ENCODE peak calls at places on chromosomes 6 and 20, in four cellular contexts. One of them, this sample, is unnamed.

GRCh38 chr20:8627386-8628030 is 441.4 kb upstream of the PLCB4 start:
- DNase-seq in tibial nerve: no peak
- DNase-seq in MCF 10A: no peak
- DNase-seq in left lung: no peak
- DNase-seq in this sample: no peak

GRCh38 chr6:170358496-170358895 is 51.9 kb downstream of the FAM120B start:
- DNase-seq in tibial nerve: no peak
- DNase-seq in MCF 10A: no peak
- DNase-seq in left lung: no peak
- DNase-seq in this sample: no peak

GRCh38 chr6:4936681-4937041 is 67.2 kb downstream of the RPP40 start:
- DNase-seq in tibial nerve: peak; percentile 13
- DNase-seq in MCF 10A: peak; percentile 34
- DNase-seq in left lung: no peak
- DNase-seq in this sample: no peak

GRCh38 chr6:108222504-108222903 is 38.3 kb downstream of the SNX3 start:
- DNase-seq in tibial nerve: no peak
- DNase-seq in MCF 10A: no peak
- DNase-seq in left lung: no peak
- DNase-seq in this sample: no peak

GRCh38 chr20:39954585-39954984 is 734.5 kb downstream of the MAFB start:
- DNase-seq in tibial nerve: no peak
- DNase-seq in MCF 10A: no peak
- DNase-seq in left lung: no peak
- DNase-seq in this sample: no peak

GRCh38 chr20:1875762-1876161 is 19.4 kb upstream of the SIRPA start:
- DNase-seq in tibial nerve: no peak
- DNase-seq in MCF 10A: no peak
- DNase-seq in left lung: no peak
- DNase-seq in this sample: no peak

GRCh38 chr6:128242765-128243403 is 277.5 kb downstream of the PTPRK start:
- DNase-seq in tibial nerve: no peak
- DNase-seq in MCF 10A: no peak
- DNase-seq in left lung: no peak
- DNase-seq in this sample: no peak

GRCh38 chr20:43187476-43188233 is 2.1 kb downstream of the PTPRT start:
- DNase-seq in tibial nerve: peak; percentile 80
- DNase-seq in MCF 10A: peak; percentile 58
- DNase-seq in left lung: peak; percentile 53
- DNase-seq in this sample: peak; percentile 59

GRCh38 chr6:13666194-13667105 is 45.2 kb downstream of the RANBP9 start:
- DNase-seq in tibial nerve: no peak
- DNase-seq in MCF 10A: peak; percentile 34
- DNase-seq in left lung: no peak
- DNase-seq in this sample: no peak

GRCh38 chr20:48983423-48984400 is 62.2 kb downstream of the ARFGEF2 start:
- DNase-seq in tibial nerve: no peak
- DNase-seq in MCF 10A: peak; percentile 85
- DNase-seq in left lung: no peak
- DNase-seq in this sample: no peak

GRCh38 chr6:20013485-20013884 is 176.3 kb downstream of the ID4 start:
- DNase-seq in tibial nerve: no peak
- DNase-seq in MCF 10A: no peak
- DNase-seq in left lung: no peak
- DNase-seq in this sample: no peak

GRCh38 chr6:33912177-33912576 is 108.4 kb upstream of the MLN start:
- DNase-seq in tibial nerve: no peak
- DNase-seq in MCF 10A: no peak
- DNase-seq in left lung: no peak
- DNase-seq in this sample: no peak

GRCh38 chr6:142551145-142551811 is 249.5 kb downstream of the ADGRG6 start:
- DNase-seq in tibial nerve: no peak
- DNase-seq in MCF 10A: peak; percentile 60
- DNase-seq in left lung: no peak
- DNase-seq in this sample: no peak

GRCh38 chr6:3759656-3760245 is 8.2 kb upstream of the PXDC1 start:
- DNase-seq in tibial nerve: no peak
- DNase-seq in MCF 10A: no peak
- DNase-seq in left lung: no peak
- DNase-seq in this sample: no peak

GRCh38 chr6:89745728-89746127 is 73.9 kb downstream of the MDN1 start:
- DNase-seq in tibial nerve: no peak
- DNase-seq in MCF 10A: peak; percentile 4
- DNase-seq in left lung: no peak
- DNase-seq in this sample: no peak

GRCh38 chr6:1901556-1901955 is 291.8 kb downstream of the FOXC1 start:
- DNase-seq in tibial nerve: no peak
- DNase-seq in MCF 10A: peak; percentile 24
- DNase-seq in left lung: no peak
- DNase-seq in this sample: no peak

DNA sequence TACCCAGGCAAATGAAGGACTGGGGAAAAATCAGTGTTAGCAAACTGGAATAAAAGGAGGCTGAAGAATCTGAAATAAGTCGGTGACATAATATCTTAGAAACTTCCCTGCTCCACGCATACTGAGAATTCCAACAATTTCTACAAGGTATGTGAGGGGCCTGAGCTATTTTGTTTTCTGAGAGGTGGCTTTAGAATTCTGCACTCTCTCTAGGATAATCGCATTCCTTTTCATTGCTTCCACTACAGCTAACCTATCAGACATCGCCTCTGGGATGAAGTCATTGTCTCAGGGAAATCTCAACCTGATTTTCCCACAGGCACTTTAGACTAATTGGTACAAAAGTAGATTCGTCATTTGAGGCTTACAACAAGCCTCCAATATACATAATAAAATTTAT is 740.8 kb downstream of the PHF3 start:
- DNase-seq in tibial nerve: no peak
- DNase-seq in MCF 10A: no peak
- DNase-seq in left lung: no peak
- DNase-seq in this sample: no peak
- TF ChIP-seq CTCF in tibial nerve: no peak
- TF ChIP-seq CTCF in MCF 10A: no peak
- TF ChIP-seq CTCF in left lung: no peak
- TF ChIP-seq CTCF in this sample: no peak

GRCh38 chr6:134920422-134920821 is 29.5 kb downstream of the ALDH8A1 start:
- DNase-seq in tibial nerve: no peak
- DNase-seq in MCF 10A: peak; percentile 11
- DNase-seq in left lung: no peak
- DNase-seq in this sample: no peak
- TF ChIP-seq CTCF in tibial nerve: no peak
- TF ChIP-seq CTCF in MCF 10A: no peak
- TF ChIP-seq CTCF in left lung: no peak
- TF ChIP-seq CTCF in this sample: no peak

DNA sequence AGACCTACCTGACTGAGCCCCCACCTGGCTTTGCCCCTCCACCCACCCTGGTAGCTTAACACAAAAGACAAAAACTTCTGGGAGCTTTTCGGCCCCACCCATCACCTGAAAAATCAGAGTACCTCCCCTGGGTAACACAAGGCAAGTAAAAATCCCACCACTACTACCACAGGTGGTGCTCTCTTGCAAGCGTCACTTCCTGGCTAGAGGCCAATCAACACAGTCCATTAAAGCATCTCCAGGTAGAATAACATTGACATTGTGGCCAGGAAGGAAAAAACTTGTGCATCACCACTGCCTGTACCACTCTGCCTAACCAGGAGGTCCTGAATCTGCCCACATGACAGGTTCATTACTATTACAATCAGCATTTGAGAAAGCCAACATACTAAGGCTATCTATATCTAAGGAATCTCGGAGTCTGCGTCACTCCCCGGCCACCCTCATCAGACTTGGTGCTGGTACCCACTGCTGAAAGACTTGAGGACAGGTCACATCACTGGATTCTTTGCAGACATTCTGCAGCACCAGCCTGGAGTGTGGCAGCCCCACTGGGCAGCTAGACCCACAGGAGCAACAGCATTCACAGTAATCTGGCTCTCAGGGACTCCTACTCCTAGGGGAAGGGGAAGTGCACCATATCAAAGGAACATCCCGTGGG is 125.9 kb downstream of the CDK19 start:
- DNase-seq in tibial nerve: no peak
- DNase-seq in MCF 10A: peak; percentile 42
- DNase-seq in left lung: no peak
- DNase-seq in this sample: no peak
- TF ChIP-seq CTCF in tibial nerve: no peak
- TF ChIP-seq CTCF in MCF 10A: no peak
- TF ChIP-seq CTCF in left lung: no peak
- TF ChIP-seq CTCF in this sample: no peak

GRCh38 chr6:17600527-17601388 is 656 bp downstream of the FAM8A1 start:
- DNase-seq in tibial nerve: peak; percentile 14
- DNase-seq in MCF 10A: peak; percentile 40
- DNase-seq in left lung: peak; percentile 55
- DNase-seq in this sample: no peak
- TF ChIP-seq CTCF in tibial nerve: no peak
- TF ChIP-seq CTCF in MCF 10A: no peak
- TF ChIP-seq CTCF in left lung: no peak
- TF ChIP-seq CTCF in this sample: no peak

GRCh38 chr20:62706344-62706743 is 2.3 kb upstream of the NTSR1 start:
- DNase-seq in tibial nerve: no peak
- DNase-seq in MCF 10A: no peak
- DNase-seq in left lung: no peak
- DNase-seq in this sample: no peak

GRCh38 chr20:62702886-62703852 is 5.5 kb upstream of the NTSR1 start:
- DNase-seq in tibial nerve: no peak
- DNase-seq in MCF 10A: peak; percentile 94
- DNase-seq in left lung: no peak
- DNase-seq in this sample: no peak

GRCh38 chr20:62705626-62706025 is 3.0 kb upstream of the NTSR1 start:
- DNase-seq in tibial nerve: no peak
- DNase-seq in MCF 10A: peak; percentile 47
- DNase-seq in left lung: no peak
- DNase-seq in this sample: no peak

GRCh38 chr20:62703853-62704228 is 4.8 kb upstream of the NTSR1 start:
- DNase-seq in tibial nerve: no peak
- DNase-seq in MCF 10A: no peak
- DNase-seq in left lung: no peak
- DNase-seq in this sample: no peak

DNA sequence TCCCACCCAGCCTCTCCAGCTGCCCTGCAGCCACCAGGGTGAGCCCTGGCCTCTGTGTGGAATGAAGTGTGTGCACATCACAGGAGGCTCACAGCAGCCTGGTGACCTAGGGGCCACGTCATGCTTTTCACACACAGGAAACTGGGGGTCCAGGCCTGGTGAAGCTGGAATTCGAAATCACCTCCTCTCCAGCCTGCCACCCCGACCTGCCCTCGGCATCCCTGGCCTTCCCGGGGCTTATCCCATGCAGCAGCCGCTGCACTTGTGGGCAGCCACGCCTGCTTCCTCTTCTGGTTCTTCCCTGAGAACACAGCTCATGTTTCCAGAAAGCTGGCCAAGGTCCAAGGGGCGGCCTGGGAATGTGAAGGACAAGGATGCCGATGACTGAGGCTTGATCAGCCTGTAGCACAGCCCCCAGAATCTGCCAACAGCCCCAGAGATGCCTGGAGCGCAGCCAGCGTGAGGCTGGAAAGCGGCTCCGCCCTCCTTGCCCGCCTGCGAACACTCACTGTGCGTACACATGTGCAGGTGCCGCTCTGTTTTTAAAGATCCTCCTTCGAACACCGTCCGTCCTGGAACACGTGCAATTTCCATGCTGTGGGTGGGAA is 4.2 kb upstream of the NTSR1 start:
- DNase-seq in tibial nerve: peak; percentile 85
- DNase-seq in MCF 10A: peak; percentile 100
- DNase-seq in left lung: peak; percentile 76
- DNase-seq in this sample: no peak
- TF ChIP-seq CTCF in tibial nerve: no peak
- TF ChIP-seq CTCF in MCF 10A: no peak
- TF ChIP-seq CTCF in left lung: no peak
- TF ChIP-seq CTCF in this sample: no peak

GRCh38 chr20:33076662-33077398 is 2.6 kb upstream of the BPIFB4 start:
- DNase-seq in tibial nerve: no peak
- DNase-seq in MCF 10A: peak; percentile 27
- DNase-seq in left lung: no peak
- DNase-seq in this sample: no peak
- TF ChIP-seq CTCF in tibial nerve: peak; percentile 12
- TF ChIP-seq CTCF in MCF 10A: peak; percentile 26
- TF ChIP-seq CTCF in left lung: peak; percentile 16
- TF ChIP-seq CTCF in this sample: peak; percentile 30

DNA sequence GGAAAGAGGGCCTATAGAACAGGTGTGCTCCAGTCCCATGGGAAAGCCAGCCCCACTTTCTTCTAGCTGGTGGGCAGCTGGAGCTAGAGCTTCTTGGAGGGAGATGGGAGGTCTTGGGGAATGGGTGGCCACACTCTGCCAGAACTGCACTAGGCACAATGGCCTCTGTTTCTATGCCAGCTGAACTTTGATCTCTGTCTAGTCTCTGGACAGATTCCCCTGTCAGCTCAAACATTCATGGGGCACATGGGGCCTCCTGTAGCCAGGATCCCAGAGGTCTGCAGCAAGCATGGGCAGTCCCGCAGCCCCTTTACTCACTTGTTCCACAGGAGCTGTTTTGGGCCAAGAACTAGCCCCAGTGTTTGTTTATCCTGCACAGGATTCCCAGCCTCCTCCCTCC is 591.3 kb upstream of the HS3ST5 start:
- DNase-seq in tibial nerve: no peak
- DNase-seq in MCF 10A: no peak
- DNase-seq in left lung: no peak
- DNase-seq in this sample: no peak
- TF ChIP-seq CTCF in tibial nerve: no peak
- TF ChIP-seq CTCF in MCF 10A: no peak
- TF ChIP-seq CTCF in left lung: no peak
- TF ChIP-seq CTCF in this sample: no peak

DNA sequence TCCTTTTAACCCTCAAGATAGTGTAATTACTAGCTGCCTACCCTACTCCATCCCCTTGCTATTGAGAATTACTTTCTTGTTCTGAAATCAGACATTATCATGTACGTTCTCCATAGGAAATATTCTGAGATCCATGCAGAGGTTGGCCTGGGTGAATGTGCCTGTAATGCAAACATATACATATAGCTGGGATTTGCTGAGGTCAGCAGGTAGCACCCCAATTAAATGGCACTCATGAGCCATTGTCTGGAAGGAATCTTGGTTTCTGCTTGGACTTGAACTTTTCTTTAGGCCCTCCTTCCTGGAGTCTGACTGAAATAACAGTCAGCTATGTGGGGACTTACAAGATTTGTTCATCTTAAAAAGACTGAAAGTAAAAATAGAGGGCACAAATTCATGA is 3.7 kb downstream of the HLA-DQB2 start:
- DNase-seq in tibial nerve: no peak
- DNase-seq in MCF 10A: no peak
- DNase-seq in left lung: no peak
- DNase-seq in this sample: no peak
- TF ChIP-seq CTCF in tibial nerve: no peak
- TF ChIP-seq CTCF in MCF 10A: no peak
- TF ChIP-seq CTCF in left lung: no peak
- TF ChIP-seq CTCF in this sample: no peak

GRCh38 chr6:29702519-29703103 is 20.6 kb upstream of the HLA-F start:
- DNase-seq in tibial nerve: peak; percentile 65
- DNase-seq in MCF 10A: peak; percentile 56
- DNase-seq in left lung: peak; percentile 40
- DNase-seq in this sample: no peak
- TF ChIP-seq CTCF in tibial nerve: no peak
- TF ChIP-seq CTCF in MCF 10A: peak; percentile 54
- TF ChIP-seq CTCF in left lung: peak; percentile 86
- TF ChIP-seq CTCF in this sample: peak; percentile 33